ENCODE peak calls at places on chromosomes 1 and 21, in four cellular contexts. One of them, this sample, is unnamed.

GRCh38 chr21:45286671-45287437 is 841 bp downstream of the POFUT2 start:
- DNase-seq in lower lobe of right lung: peak; percentile 50
- DNase-seq in CD8-positive, alpha-beta T cell: no peak
- DNase-seq in AG09309: no peak
- DNase-seq in this sample: no peak

GRCh38 chr1:243738020-243738419 is 112.0 kb downstream of the AKT3 start:
- DNase-seq in AG09309: no peak
- DNase-seq in CD8-positive, alpha-beta T cell: no peak
- DNase-seq in lower lobe of right lung: no peak
- DNase-seq in this sample: no peak

GRCh38 chr1:181737056-181737455 is 253.7 kb downstream of the CACNA1E start:
- DNase-seq in AG09309: no peak
- DNase-seq in lower lobe of right lung: no peak
- DNase-seq in CD8-positive, alpha-beta T cell: no peak
- DNase-seq in this sample: no peak

GRCh38 chr1:23385119-23385621 is 15.5 kb upstream of the ZNF436 start:
- DNase-seq in CD8-positive, alpha-beta T cell: no peak
- DNase-seq in lower lobe of right lung: no peak
- DNase-seq in AG09309: no peak
- DNase-seq in this sample: no peak

GRCh38 chr1:70440642-70441391 is 29.7 kb downstream of the CTH start:
- DNase-seq in AG09309: no peak
- DNase-seq in lower lobe of right lung: no peak
- DNase-seq in CD8-positive, alpha-beta T cell: no peak
- DNase-seq in this sample: no peak

GRCh38 chr21:16620921-16621320 is 891.1 kb downstream of the USP25 start:
- DNase-seq in lower lobe of right lung: no peak
- DNase-seq in CD8-positive, alpha-beta T cell: no peak
- DNase-seq in AG09309: no peak
- DNase-seq in this sample: no peak

GRCh38 chr21:45662623-45663015 is 19.1 kb downstream of the PCBP3 start:
- DNase-seq in lower lobe of right lung: no peak
- DNase-seq in AG09309: no peak
- DNase-seq in CD8-positive, alpha-beta T cell: no peak
- DNase-seq in this sample: no peak

GRCh38 chr1:11736746-11737639 is 1.1 kb downstream of the AGTRAP start:
- DNase-seq in lower lobe of right lung: peak; percentile 75
- DNase-seq in CD8-positive, alpha-beta T cell: peak; percentile 39
- DNase-seq in AG09309: peak; percentile 67
- DNase-seq in this sample: no peak

GRCh38 chr1:246566808-246567154 is 525 bp downstream of the CNST start:
- DNase-seq in CD8-positive, alpha-beta T cell: no peak
- DNase-seq in AG09309: no peak
- DNase-seq in lower lobe of right lung: no peak
- DNase-seq in this sample: no peak

GRCh38 chr1:59509341-59509869 is 212.5 kb downstream of the FGGY start:
- DNase-seq in lower lobe of right lung: no peak
- DNase-seq in AG09309: no peak
- DNase-seq in CD8-positive, alpha-beta T cell: no peak
- DNase-seq in this sample: no peak

GRCh38 chr1:21909787-21910503 is 27.2 kb downstream of the HSPG2 start:
- DNase-seq in lower lobe of right lung: no peak
- DNase-seq in AG09309: no peak
- DNase-seq in CD8-positive, alpha-beta T cell: no peak
- DNase-seq in this sample: no peak

GRCh38 chr1:40044065-40044575 is 3.6 kb downstream of the CAP1 start:
- DNase-seq in lower lobe of right lung: no peak
- DNase-seq in AG09309: no peak
- DNase-seq in CD8-positive, alpha-beta T cell: no peak
- DNase-seq in this sample: no peak

GRCh38 chr1:1236176-1236763 is 4.2 kb downstream of the B3GALT6 start:
- DNase-seq in lower lobe of right lung: no peak
- DNase-seq in AG09309: no peak
- DNase-seq in CD8-positive, alpha-beta T cell: no peak
- DNase-seq in this sample: no peak

GRCh38 chr21:31173881-31174555 is 135.7 kb upstream of the KRTAP19-8 start:
- DNase-seq in AG09309: no peak
- DNase-seq in CD8-positive, alpha-beta T cell: peak; percentile 35
- DNase-seq in lower lobe of right lung: peak; percentile 61
- DNase-seq in this sample: peak; percentile 54

GRCh38 chr1:154975409-154976205 is 1.1 kb downstream of the CKS1B start:
- DNase-seq in lower lobe of right lung: peak; percentile 81
- DNase-seq in AG09309: no peak
- DNase-seq in CD8-positive, alpha-beta T cell: peak; percentile 54
- DNase-seq in this sample: no peak

GRCh38 chr1:215360786-215361185 is 206.3 kb upstream of the KCTD3 start:
- DNase-seq in AG09309: no peak
- DNase-seq in lower lobe of right lung: no peak
- DNase-seq in CD8-positive, alpha-beta T cell: no peak
- DNase-seq in this sample: peak; percentile 77

GRCh38 chr21:40765771-40766170 is 81.2 kb downstream of the DSCAM start:
- DNase-seq in CD8-positive, alpha-beta T cell: no peak
- DNase-seq in lower lobe of right lung: no peak
- DNase-seq in AG09309: no peak
- DNase-seq in this sample: no peak

GRCh38 chr21:36551731-36552457 is 72.0 kb upstream of the CLDN14 start:
- DNase-seq in lower lobe of right lung: no peak
- DNase-seq in AG09309: peak; percentile 96
- DNase-seq in CD8-positive, alpha-beta T cell: no peak
- DNase-seq in this sample: peak; percentile 6

GRCh38 chr1:230679854-230680253 is 34.1 kb downstream of the AGT start:
- DNase-seq in AG09309: no peak
- DNase-seq in CD8-positive, alpha-beta T cell: no peak
- DNase-seq in lower lobe of right lung: no peak
- DNase-seq in this sample: no peak

GRCh38 chr1:146007048-146007784 is 10.8 kb upstream of the TXNIP start:
- DNase-seq in AG09309: peak; percentile 51
- DNase-seq in lower lobe of right lung: no peak
- DNase-seq in CD8-positive, alpha-beta T cell: peak; percentile 73
- DNase-seq in this sample: peak; percentile 83

GRCh38 chr21:45940091-45940490 is 41.5 kb upstream of the COL6A1 start:
- DNase-seq in AG09309: no peak
- DNase-seq in lower lobe of right lung: no peak
- DNase-seq in CD8-positive, alpha-beta T cell: no peak
- DNase-seq in this sample: no peak

GRCh38 chr1:96565546-96565945 is 156.0 kb upstream of the PTBP2 start:
- DNase-seq in lower lobe of right lung: no peak
- DNase-seq in CD8-positive, alpha-beta T cell: no peak
- DNase-seq in AG09309: no peak
- DNase-seq in this sample: no peak

GRCh38 chr1:35298464-35298863 is 30.0 kb downstream of the ZMYM4 start:
- DNase-seq in AG09309: no peak
- DNase-seq in CD8-positive, alpha-beta T cell: peak; percentile 24
- DNase-seq in lower lobe of right lung: no peak
- DNase-seq in this sample: peak; percentile 22

DNA sequence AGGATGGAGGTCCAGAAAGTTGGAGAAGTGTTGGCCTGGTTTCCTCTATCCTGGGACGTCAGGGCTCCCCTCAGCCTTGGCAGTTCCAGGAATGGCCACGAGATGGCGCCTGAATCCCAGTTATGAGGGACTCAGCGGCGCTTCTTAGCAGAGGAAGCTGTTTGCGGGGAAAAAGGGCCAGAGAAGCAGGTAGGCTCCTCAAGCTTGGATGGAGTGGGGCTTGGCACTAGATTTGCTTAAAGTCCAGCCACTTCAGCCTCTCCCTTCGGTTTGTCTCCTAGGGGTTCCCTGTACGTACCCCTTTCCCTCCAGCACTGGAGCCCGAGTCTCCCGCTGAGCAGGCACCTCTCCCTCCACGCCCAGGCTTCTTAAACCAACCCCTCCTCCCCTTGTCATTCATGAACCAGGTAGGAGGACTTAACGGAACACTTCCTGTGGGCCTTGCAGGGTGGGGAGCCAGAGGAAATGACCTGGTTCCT is 32.0 kb upstream of the TENT5B start:
- DNase-seq in CD8-positive, alpha-beta T cell: peak; percentile 93
- DNase-seq in AG09309: no peak
- DNase-seq in lower lobe of right lung: peak; percentile 88
- DNase-seq in this sample: peak; percentile 54
- TF ChIP-seq CTCF in CD8-positive, alpha-beta T cell: peak; percentile 84
- TF ChIP-seq CTCF in AG09309: peak; percentile 98
- TF ChIP-seq CTCF in lower lobe of right lung: peak; percentile 99
- TF ChIP-seq CTCF in this sample: peak; percentile 99

DNA sequence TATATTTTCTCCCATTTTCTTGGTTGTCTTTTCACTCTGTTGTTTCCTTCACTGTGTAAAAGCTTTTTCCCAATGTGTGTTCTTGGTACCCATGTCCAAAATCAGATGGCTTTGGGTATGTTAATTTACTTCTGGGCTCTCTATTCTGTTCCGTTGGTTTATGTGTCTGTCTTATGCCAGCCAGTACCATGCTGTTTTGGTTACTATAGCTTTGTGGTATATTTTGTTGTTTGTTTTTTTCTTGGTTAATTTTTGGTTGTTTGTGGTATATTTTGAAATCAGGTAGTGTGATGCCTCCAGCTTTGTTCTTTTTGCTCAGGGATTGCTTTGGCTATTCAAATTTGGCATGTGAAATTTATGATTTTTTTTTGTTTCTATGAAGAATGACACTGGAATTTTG is 67.2 kb downstream of the SWT1 start:
- DNase-seq in CD8-positive, alpha-beta T cell: no peak
- DNase-seq in AG09309: no peak
- DNase-seq in lower lobe of right lung: no peak
- DNase-seq in this sample: no peak
- H3K4me3 ChIP-seq in CD8-positive, alpha-beta T cell: no peak overlapping the region
- H3K4me3 ChIP-seq in AG09309: no peak overlapping the region
- H3K4me3 ChIP-seq in lower lobe of right lung: no peak overlapping the region
- H3K4me3 ChIP-seq in this sample: no peak overlapping the region

GRCh38 chr1:30698401-30698981 is 24.9 kb downstream of the MATN1 start:
- DNase-seq in AG09309: no peak
- DNase-seq in lower lobe of right lung: no peak
- DNase-seq in CD8-positive, alpha-beta T cell: no peak
- DNase-seq in this sample: no peak

GRCh38 chr1:30701266-30701650 is 22.1 kb downstream of the MATN1 start:
- DNase-seq in lower lobe of right lung: no peak
- DNase-seq in CD8-positive, alpha-beta T cell: no peak
- DNase-seq in AG09309: no peak
- DNase-seq in this sample: no peak

GRCh38 chr1:30697977-30698376 is 25.4 kb downstream of the MATN1 start:
- DNase-seq in AG09309: peak; percentile 13
- DNase-seq in CD8-positive, alpha-beta T cell: no peak
- DNase-seq in lower lobe of right lung: no peak
- DNase-seq in this sample: peak; percentile 23

GRCh38 chr1:30700528-30701265 is 22.7 kb downstream of the MATN1 start:
- DNase-seq in CD8-positive, alpha-beta T cell: no peak
- DNase-seq in AG09309: peak; percentile 46
- DNase-seq in lower lobe of right lung: no peak
- DNase-seq in this sample: peak; percentile 15

GRCh38 chr1:30699762-30700161 is 23.6 kb downstream of the MATN1 start:
- DNase-seq in CD8-positive, alpha-beta T cell: no peak
- DNase-seq in lower lobe of right lung: no peak
- DNase-seq in AG09309: no peak
- DNase-seq in this sample: no peak
- TF ChIP-seq CTCF in CD8-positive, alpha-beta T cell: no peak
- TF ChIP-seq CTCF in lower lobe of right lung: no peak
- TF ChIP-seq CTCF in AG09309: no peak
- TF ChIP-seq CTCF in this sample: no peak

DNA sequence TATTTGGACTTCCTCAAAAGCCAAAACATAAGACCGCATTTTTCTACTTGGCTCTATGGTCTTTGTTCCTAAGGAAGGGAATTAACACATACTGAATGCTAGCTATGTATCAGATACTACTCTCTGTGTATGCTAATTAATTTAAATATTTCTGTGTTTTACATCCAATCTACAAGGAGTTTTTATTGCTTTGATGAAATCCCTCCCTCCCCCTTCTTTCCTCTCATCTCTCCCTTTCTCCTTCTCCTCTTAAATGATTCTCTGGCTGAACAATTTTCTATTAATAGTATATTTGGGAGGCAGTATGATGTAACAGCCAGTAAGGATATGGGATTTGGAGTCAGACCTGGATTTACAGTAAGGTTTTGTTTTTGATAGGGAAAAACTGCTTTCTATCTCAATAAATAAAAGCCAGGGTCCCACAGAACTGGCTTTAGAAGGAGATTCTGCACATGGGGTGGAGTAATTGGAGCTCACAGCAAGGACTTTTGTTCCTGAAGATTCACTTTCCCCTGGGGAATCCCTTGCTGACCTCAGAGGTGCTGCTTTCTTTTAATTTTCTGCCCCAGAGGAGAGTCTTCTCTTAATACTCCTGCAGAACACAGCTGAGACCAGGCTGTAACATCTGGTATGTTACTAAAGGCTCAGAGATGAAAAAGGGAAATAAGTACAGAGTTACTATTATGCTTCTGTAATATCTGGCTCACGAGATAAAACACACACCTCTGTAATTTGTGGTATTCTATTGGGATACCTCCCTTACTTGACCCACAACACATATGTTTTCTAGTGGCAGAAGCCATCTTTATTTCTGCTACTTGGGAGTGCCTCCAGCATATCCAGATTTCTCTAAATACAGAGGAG is 13.3 kb downstream of the EPB41 start:
- DNase-seq in AG09309: peak; percentile 28
- DNase-seq in CD8-positive, alpha-beta T cell: no peak
- DNase-seq in lower lobe of right lung: no peak
- DNase-seq in this sample: no peak
- H3K4me3 ChIP-seq in AG09309: no peak overlapping the region
- H3K4me3 ChIP-seq in CD8-positive, alpha-beta T cell: peak overlapping the region; percentile 29
- H3K4me3 ChIP-seq in lower lobe of right lung: peak overlapping the region; percentile 12
- H3K4me3 ChIP-seq in this sample: no peak overlapping the region

DNA sequence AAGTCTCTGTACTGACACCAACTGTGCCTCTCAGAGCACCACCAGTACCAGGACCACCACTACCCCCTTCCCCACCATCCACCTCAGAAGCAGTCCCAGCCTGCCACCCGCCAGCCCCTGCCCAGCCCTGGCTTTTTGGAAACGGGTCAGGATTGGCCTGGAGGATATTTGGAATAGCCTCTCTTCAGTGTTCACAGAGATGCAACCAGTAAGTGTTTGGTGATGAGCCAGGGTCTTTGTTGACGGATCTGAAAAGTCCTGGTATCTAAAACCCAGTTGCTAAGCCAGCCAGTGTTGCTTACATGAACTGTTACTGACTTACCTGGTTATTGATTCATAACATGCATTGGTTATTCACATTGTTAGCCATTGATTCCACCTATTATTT is 1.1 kb downstream of the C1orf56 start:
- DNase-seq in lower lobe of right lung: no peak
- DNase-seq in CD8-positive, alpha-beta T cell: no peak
- DNase-seq in AG09309: no peak
- DNase-seq in this sample: no peak
- TF ChIP-seq CTCF in lower lobe of right lung: no peak
- TF ChIP-seq CTCF in CD8-positive, alpha-beta T cell: no peak
- TF ChIP-seq CTCF in AG09309: no peak
- TF ChIP-seq CTCF in this sample: no peak

This sample was measured in astrocyte of the cerebellum.